ENCODE peak calls at places on chromosomes 3 and 15, in four cellular contexts. W, J, L and X are unnamed samples. For H3K4me1 and H3K36me3, the result is how much of the 10 kb centered on the place peaks cover.

GRCh38 chr3:63351159-63352007 is 73.3 kb downstream of the SYNPR start:
- DNase-seq in L (no peak), W (peak), J (no peak), X (no peak)

GRCh38 chr3:167930453-167930852 is 165.3 kb downstream of the GOLIM4 start:
- DNase-seq in W (no peak), J (no peak), L (no peak), X (no peak)

GRCh38 chr3:170055209-170055608 is 17.4 kb downstream of the GPR160 start:
- DNase-seq in J (no peak), W (no peak), L (no peak), X (no peak)

GRCh38 chr3:9295007-9295406 is 45.6 kb upstream of the SRGAP3 start:
- DNase-seq in L (no peak), W (no peak), J (no peak), X (no peak)

GRCh38 chr3:55662683-55663082 is 175.6 kb upstream of the WNT5A start:
- DNase-seq in J (no peak), L (no peak), W (no peak), X (no peak)

GRCh38 chr3:37892917-37893595 is 31.4 kb downstream of the CTDSPL start:
- DNase-seq in W (peak), J (no peak), L (no peak), X (peak)

GRCh38 chr15:71296032-71296686 is 180.9 kb downstream of the THSD4 start:
- DNase-seq in L (no peak), J (no peak), W (no peak), X (no peak)

GRCh38 chr3:121431717-121432517 is 113.9 kb downstream of the POLQ start:
- DNase-seq in L (no peak), W (no peak), J (no peak), X (peak)

GRCh38 chr15:75840659-75841058 is 2.6 kb upstream of the UBE2Q2 start:
- DNase-seq in J (no peak), W (no peak), L (peak), X (peak)

GRCh38 chr3:122919291-122919610 is 108.3 kb downstream of the SEMA5B start:
- DNase-seq in J (no peak), L (no peak), W (no peak), X (no peak)

GRCh38 chr3:161314836-161315391 is 56.4 kb downstream of the SPTSSB start:
- DNase-seq in W (no peak), L (no peak), J (no peak), X (no peak)

GRCh38 chr15:41935566-41936020 is 36.8 kb downstream of the EHD4 start:
- DNase-seq in W (no peak), J (no peak), L (no peak), X (no peak)

GRCh38 chr3:100525753-100526612 is 33.6 kb downstream of the TMEM45A start:
- DNase-seq in J (peak), W (no peak), L (no peak), X (no peak)

GRCh38 chr3:158802399-158803023 is 657 bp downstream of the MFSD1 start:
- DNase-seq in W (no peak), J (no peak), L (peak), X (no peak)

GRCh38 chr3:31010491-31010890 is 116.0 kb upstream of the GADL1 start:
- DNase-seq in L (no peak), J (no peak), W (no peak), X (no peak)

GRCh38 chr15:40313531-40314398 is 6.0 kb upstream of the PLCB2 start:
- DNase-seq in J (peak), L (peak), W (peak), X (peak)

GRCh38 chr3:15665510-15666150 is 64.1 kb downstream of the BTD start:
- DNase-seq in L (no peak), W (no peak), J (no peak), X (no peak)

GRCh38 chr3:132521921-132522320 is 75.1 kb upstream of the ACKR4 start:
- DNase-seq in L (no peak), J (no peak), W (no peak), X (no peak)

GRCh38 chr15:99954361-99955180 is 221.3 kb upstream of the LYSMD4 start:
- DNase-seq in W (no peak), J (peak), L (peak), X (no peak)

GRCh38 chr15:48336940-48337339 is 5.7 kb downstream of the DUT start:
- DNase-seq in J (no peak), W (no peak), L (no peak), X (no peak)

GRCh38 chr3:38038447-38038911 is 529 bp upstream of the DLEC1 start:
- DNase-seq in L (no peak), W (no peak), J (no peak), X (no peak)

GRCh38 chr3:184523825-184524615 is 37.6 kb upstream of the EPHB3 start:
- DNase-seq in L (no peak), W (peak), J (no peak), X (no peak)

GRCh38 chr15:31371520-31372240 is 45.0 kb downstream of the KLF13 start:
- DNase-seq in L (no peak), J (no peak), W (no peak), X (no peak)
- H3K4me1 ChIP-seq in L (under half), J (under half), W (under half), X (under half)

DNA sequence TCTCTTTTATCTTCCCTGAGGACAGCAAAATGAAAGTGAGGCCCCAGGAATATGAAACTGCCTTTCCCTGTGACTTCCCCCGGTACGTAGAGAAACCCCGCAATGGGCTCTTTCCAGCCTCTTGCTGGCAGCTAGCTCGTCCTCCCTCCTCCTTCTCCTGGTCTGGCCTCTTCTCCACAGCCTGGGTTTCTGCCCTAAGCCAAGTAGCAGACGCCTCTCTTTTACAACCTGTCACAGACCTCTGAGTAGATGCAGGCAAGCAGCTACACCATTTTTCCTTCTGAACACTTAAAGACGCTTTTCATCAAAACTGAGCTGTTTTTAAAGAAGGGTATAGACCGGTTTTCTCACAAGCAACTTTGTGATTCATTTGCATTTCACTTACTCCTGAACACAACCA is 31.9 kb downstream of the ADAMTSL3 start:
- DNase-seq in L (no peak), W (no peak), J (no peak), X (no peak)
- H3K36me3 ChIP-seq in L (under half), W (under half), J (under half), X (under half)

GRCh38 chr3:119207512-119207875 is 33.2 kb downstream of the B4GALT4 start:
- DNase-seq in J (no peak), L (no peak), W (no peak), X (no peak)

GRCh38 chr3:119211193-119211592 is 29.5 kb downstream of the B4GALT4 start:
- DNase-seq in J (no peak), W (peak), L (no peak), X (no peak)

GRCh38 chr3:119206611-119207511 is 33.5 kb downstream of the UPK1B start:
- DNase-seq in L (no peak), J (no peak), W (peak), X (no peak)

GRCh38 chr3:119205685-119206084 is 32.3 kb downstream of the UPK1B start:
- DNase-seq in L (no peak), W (no peak), J (no peak), X (no peak)

DNA sequence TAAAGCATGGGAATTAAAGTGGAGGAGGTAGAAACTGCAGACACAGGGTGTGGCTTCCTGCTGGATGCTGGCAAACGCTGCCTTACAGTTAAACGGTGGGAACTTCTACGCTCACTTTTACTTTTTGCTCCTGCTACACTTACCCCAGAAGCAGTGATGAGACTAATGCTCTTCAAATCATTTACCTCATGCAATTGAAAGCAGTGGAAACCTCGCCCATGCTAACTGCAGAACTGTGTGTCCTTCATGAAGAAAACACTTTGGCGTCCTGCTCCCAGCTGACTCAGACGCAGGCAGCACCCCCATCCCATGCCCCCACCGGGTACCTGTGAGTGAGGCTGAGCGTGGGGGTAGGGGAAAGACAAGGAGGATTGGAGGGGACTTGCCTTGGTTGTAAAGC is 31.8 kb downstream of the UPK1B start:
- DNase-seq in J (no peak), L (no peak), W (no peak), X (no peak)
- H3K4me1 ChIP-seq in J (under half), L (under half), W (under half), X (under half)

GRCh38 chr3:45487508-45487907 is 99.1 kb downstream of the LARS2 start:
- DNase-seq in J (no peak), W (no peak), L (no peak), X (no peak)

GRCh38 chr3:45489730-45490309 is 101.4 kb downstream of the LARS2 start:
- DNase-seq in J (no peak), W (no peak), L (no peak), X (no peak)

GRCh38 chr3:45488581-45488980 is 100.2 kb downstream of the LARS2 start:
- DNase-seq in L (no peak), W (peak), J (no peak), X (peak)

GRCh38 chr3:45486136-45486535 is 97.8 kb downstream of the LARS2 start:
- DNase-seq in L (no peak), J (no peak), W (no peak), X (no peak)

GRCh38 chr3:45486926-45487325 is 98.5 kb downstream of the LARS2 start:
- DNase-seq in L (no peak), J (no peak), W (no peak), X (no peak)
- H3K36me3 ChIP-seq in L (under half), J (under half), W (under half), X (under half)

DNA sequence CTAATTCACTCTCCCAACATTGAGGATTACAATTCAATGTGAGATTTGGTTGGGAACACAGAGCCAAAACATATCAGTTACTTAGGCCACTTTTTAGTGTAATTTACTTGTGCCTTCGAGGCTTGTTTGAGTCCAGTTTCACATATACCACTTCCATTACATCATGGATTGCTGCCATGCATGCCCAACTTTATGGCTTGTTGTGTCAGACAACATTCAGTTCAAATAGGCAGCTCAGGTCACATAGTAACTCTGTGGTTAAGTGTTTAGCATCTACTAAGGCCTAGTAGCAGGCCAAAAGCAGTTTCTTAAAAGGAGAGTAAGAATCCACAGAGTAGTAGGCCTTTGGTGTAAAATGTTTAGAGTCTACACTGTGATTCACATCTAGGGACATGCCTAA is 164.3 kb upstream of the GMNC start:
- DNase-seq in W (no peak), J (no peak), L (no peak), X (no peak)
- H3K4me1 ChIP-seq in W (under half), J (under half), L (under half), X (under half)

GRCh38 chr3:182869059-182869458 is 75.8 kb downstream of the ATP11B start:
- DNase-seq in L (no peak), J (no peak), W (no peak), X (no peak)
- H3K36me3 ChIP-seq in L (under half), J (under half), W (under half), X (under half)

DNA sequence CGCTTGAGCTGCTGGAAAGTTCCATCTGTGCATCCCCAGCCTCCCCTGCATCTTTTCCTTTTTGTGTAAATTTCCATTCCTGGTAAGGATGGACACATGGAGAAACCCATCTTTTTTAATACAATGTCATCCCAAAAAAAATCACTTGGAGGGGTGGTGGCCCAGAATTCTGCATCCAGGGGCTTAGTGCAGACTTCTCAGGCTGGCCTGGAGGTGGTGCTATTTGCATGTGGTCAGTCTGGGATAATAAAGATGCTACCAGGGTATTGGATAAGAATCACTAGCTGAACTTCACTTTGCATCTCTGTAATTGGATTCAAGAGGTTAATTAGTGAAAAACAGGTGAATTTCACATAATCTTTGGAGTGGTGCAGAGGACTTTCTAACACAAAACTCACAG is 1.8 kb upstream of the ZSCAN2 start:
- DNase-seq in W (peak), L (peak), J (no peak), X (peak)
- H3K4me1 ChIP-seq in W (under half), L (under half), J (under half), X (under half)

GRCh38 chr3:128917291-128917690 is 37.9 kb downstream of the ACAD9 start:
- DNase-seq in L (peak), W (no peak), J (no peak), X (no peak)
- H3K36me3 ChIP-seq in L (under half), W (under half), J (half or more), X (under half)